ENCODE peak calls at places on chromosome 3, in six cellular contexts. I, L, D, X, J and Y are unnamed samples.

GRCh38 chr3:43998841-43999805 is 242.6 kb upstream of the TOPAZ1 start:
- DNase-seq in J (no peak), I (peak; percentile 51), L (no peak), X (no peak), D (peak; percentile 88), Y (peak; percentile 63)

GRCh38 chr3:13229291-13229949 is 156.2 kb upstream of the IQSEC1 start:
- DNase-seq in L (peak; percentile 22), X (no peak), I (no peak), J (no peak), D (peak; percentile 46), Y (no peak)

GRCh38 chr3:191328963-191329653 is at the start of gene CCDC50:
- DNase-seq in X (peak; percentile 18), I (peak; percentile 77), D (peak; percentile 90), L (peak; percentile 64), J (peak; percentile 22), Y (peak; percentile 41)

GRCh38 chr3:148911597-148911996 is 46.5 kb downstream of the CPA3 start:
- DNase-seq in I (no peak), J (no peak), D (no peak), X (no peak), L (no peak), Y (no peak)

GRCh38 chr3:48695113-48695753 is 9.5 kb upstream of the NCKIPSD start:
- DNase-seq in J (no peak), X (no peak), D (no peak), I (no peak), L (no peak), Y (no peak)

GRCh38 chr3:127428344-127429001 is 140.6 kb upstream of the PRR20G start:
- DNase-seq in L (no peak), J (no peak), I (no peak), X (no peak), D (no peak), Y (no peak)

GRCh38 chr3:107465064-107465631 is 57.6 kb upstream of the BBX start:
- DNase-seq in J (no peak), L (no peak), D (no peak), X (no peak), I (no peak), Y (no peak)

GRCh38 chr3:187763850-187764648 is 18.8 kb upstream of the BCL6 start:
- DNase-seq in D (no peak), I (no peak), J (no peak), X (no peak), L (no peak), Y (no peak)

GRCh38 chr3:169327969-169328368 is 335.5 kb downstream of the MECOM start:
- DNase-seq in D (peak; percentile 57), X (no peak), J (no peak), L (peak; percentile 78), I (no peak), Y (no peak)

GRCh38 chr3:15066467-15066866 is 1.4 kb upstream of the MRPS25 start:
- DNase-seq in J (no peak), X (no peak), L (no peak), I (no peak), D (no peak), Y (no peak)

GRCh38 chr3:54822206-54822605 is 105.7 kb downstream of the LRTM1 start:
- DNase-seq in D (no peak), L (no peak), X (no peak), I (no peak), J (no peak), Y (no peak)

GRCh38 chr3:101780661-101781060 is 1.6 kb downstream of the NXPE3 start:
- DNase-seq in J (no peak), X (no peak), L (peak; percentile 33), I (no peak), D (peak; percentile 44), Y (no peak)

GRCh38 chr3:85068911-85069310 is 110.1 kb downstream of the CADM2 start:
- DNase-seq in D (no peak), L (no peak), X (no peak), I (no peak), J (no peak), Y (no peak)

GRCh38 chr3:50675179-50676030 is 678 bp downstream of the DOCK3 start:
- DNase-seq in L (no peak), I (peak; percentile 78), D (peak; percentile 23), J (no peak), X (peak; percentile 19), Y (peak; percentile 21)

GRCh38 chr3:46107682-46108081 is 80.4 kb upstream of the XCR1 start:
- DNase-seq in D (peak; percentile 95), J (no peak), L (no peak), I (no peak), X (no peak), Y (no peak)

GRCh38 chr3:4355401-4356224 is 52.4 kb downstream of the SETMAR start:
- DNase-seq in J (no peak), L (peak; percentile 88), X (no peak), I (no peak), D (no peak), Y (no peak)

GRCh38 chr3:148856404-148856803 is 8.7 kb upstream of the CPA3 start:
- DNase-seq in L (no peak), I (no peak), X (no peak), D (no peak), J (no peak), Y (no peak)

GRCh38 chr3:18657858-18658820 is 233.0 kb upstream of the SATB1 start:
- DNase-seq in X (no peak), L (no peak), I (no peak), D (no peak), J (no peak), Y (no peak)

GRCh38 chr3:39277893-39278615 is 1.8 kb downstream of the CX3CR1 start:
- DNase-seq in J (no peak), D (no peak), I (no peak), L (no peak), X (no peak), Y (no peak)

GRCh38 chr3:20154928-20155327 is 31.1 kb downstream of the SGO1 start:
- DNase-seq in D (no peak), J (no peak), I (no peak), X (no peak), L (no peak), Y (no peak)

GRCh38 chr3:19348929-19349564 is 200.7 kb downstream of the KCNH8 start:
- DNase-seq in J (no peak), D (peak; percentile 34), X (no peak), I (no peak), L (peak; percentile 44), Y (no peak)

GRCh38 chr3:192038726-192039125 is 577.8 kb downstream of the PYDC2 start:
- DNase-seq in D (peak; percentile 97), X (no peak), I (no peak), J (no peak), L (no peak), Y (no peak)

GRCh38 chr3:185729335-185729715 is 95.5 kb downstream of the IGF2BP2 start:
- DNase-seq in I (no peak), D (no peak), X (no peak), L (no peak), J (no peak), Y (no peak)

GRCh38 chr3:21195203-21195602 is 555.8 kb downstream of the ZNF385D start:
- DNase-seq in X (no peak), L (no peak), I (no peak), D (no peak), J (no peak), Y (no peak)

GRCh38 chr3:64255941-64256340 is 30.7 kb upstream of the PRICKLE2 start:
- DNase-seq in D (no peak), I (no peak), L (no peak), X (no peak), J (no peak), Y (no peak)

GRCh38 chr3:187040637-187041361 is 98.5 kb downstream of the RPL39L start:
- DNase-seq in D (no peak), L (no peak), X (no peak), J (no peak), I (no peak), Y (no peak)

GRCh38 chr3:145017959-145018358 is 1046.3 kb downstream of the DIPK2A start:
- DNase-seq in L (peak; percentile 9), I (no peak), X (no peak), D (no peak), J (no peak), Y (no peak)

GRCh38 chr3:101518421-101518871 is 5.4 kb upstream of the SENP7 start:
- DNase-seq in J (no peak), X (peak; percentile 40), D (peak; percentile 18), I (no peak), L (no peak), Y (no peak)

GRCh38 chr3:106765342-106765741 is 611.9 kb upstream of the CCDC54 start:
- DNase-seq in X (no peak), D (no peak), J (no peak), I (no peak), L (no peak), Y (no peak)

GRCh38 chr3:192339214-192339613 is 388.1 kb downstream of the FGF12 start:
- DNase-seq in D (no peak), X (no peak), I (no peak), J (no peak), L (no peak), Y (no peak)

GRCh38 chr3:115388166-115388565 is 235.1 kb upstream of the GAP43 start:
- DNase-seq in D (no peak), X (no peak), J (no peak), L (no peak), I (no peak), Y (no peak)

GRCh38 chr3:153350420-153350819 is 188.4 kb downstream of the RAP2B start:
- DNase-seq in I (no peak), D (no peak), X (no peak), L (no peak), J (no peak), Y (no peak)

GRCh38 chr3:67610458-67610857 is 44.0 kb downstream of the SUCLG2 start:
- DNase-seq in X (no peak), L (no peak), J (no peak), I (no peak), D (no peak), Y (no peak)

GRCh38 chr3:128353361-128353965 is 113.2 kb downstream of the DNAJB8 start:
- DNase-seq in L (no peak), X (no peak), I (no peak), D (no peak), J (no peak), Y (no peak)

GRCh38 chr3:105747621-105748165 is 121.1 kb downstream of the CBLB start:
- DNase-seq in X (no peak), I (no peak), J (no peak), L (no peak), D (no peak), Y (no peak)

GRCh38 chr3:70249509-70250160 is 62.8 kb downstream of the MDFIC2 start:
- DNase-seq in J (no peak), X (no peak), D (no peak), L (no peak), I (no peak), Y (no peak)

GRCh38 chr3:20462226-20462625 is 276.2 kb upstream of the SGO1 start:
- DNase-seq in I (no peak), D (no peak), L (no peak), J (no peak), X (no peak), Y (no peak)

GRCh38 chr3:15804553-15805095 is 6.8 kb upstream of the ANKRD28 start:
- DNase-seq in X (no peak), D (no peak), L (peak; percentile 17), J (no peak), I (no peak), Y (no peak)